ENCODE peak calls at places on chromosome 12, in four cellular contexts. N is HepG2, A is upper lobe of right lung, M is uterus. R is an unnamed sample. For H3K4me1, the result is how much of the 10 kb centered on the place peaks cover.

GRCh38 chr12:95265765-95266164 is 48.2 kb downstream of the VEZT start:
- DNase-seq in N (no peak), A (no peak), M (no peak), R (no peak)

GRCh38 chr12:43090981-43091380 is 461.0 kb downstream of the ADAMTS20 start:
- DNase-seq in N (no peak), A (no peak), M (no peak), R (no peak)

GRCh38 chr12:128861226-128862016 is 8.1 kb downstream of the GLT1D1 start:
- DNase-seq in N (peak), A (peak), M (no peak), R (no peak)

GRCh38 chr12:64720884-64721283 is 38.3 kb downstream of the GNS start:
- DNase-seq in N (no peak), A (no peak), M (no peak), R (no peak)

GRCh38 chr12:62346817-62347216 is 86.6 kb downstream of the USP15 start:
- DNase-seq in N (no peak), A (no peak), M (no peak), R (no peak)

GRCh38 chr12:97960741-97961608 is 498.4 kb downstream of the RMST start:
- DNase-seq in N (peak), A (no peak), M (no peak), R (no peak)

GRCh38 chr12:10212623-10213131 is at the start of gene GABARAPL1:
- DNase-seq in N (peak), A (peak), M (peak), R (peak)

GRCh38 chr12:20398720-20399119 is 30.4 kb downstream of the PDE3A start:
- DNase-seq in N (no peak), A (no peak), M (no peak), R (no peak)

GRCh38 chr12:8554451-8555195 is 13.9 kb upstream of the CLEC4E start:
- DNase-seq in N (no peak), A (no peak), M (no peak), R (no peak)

GRCh38 chr12:38386238-38386985 is 69.8 kb downstream of the ALG10B start:
- DNase-seq in N (no peak), A (no peak), M (no peak), R (no peak)

GRCh38 chr12:47408171-47408871 is 297.5 kb downstream of the RPAP3 start:
- DNase-seq in N (peak), A (no peak), M (no peak), R (no peak)

GRCh38 chr12:3186546-3187237 is 109.5 kb downstream of the TSPAN9 start:
- DNase-seq in N (no peak), A (no peak), M (no peak), R (no peak)

GRCh38 chr12:75838309-75838708 is 193.3 kb downstream of the PHLDA1 start:
- DNase-seq in N (no peak), A (no peak), M (no peak), R (no peak)

GRCh38 chr12:21613931-21614330 is 9.3 kb upstream of the GYS2 start:
- DNase-seq in N (no peak), A (no peak), M (no peak), R (no peak)

GRCh38 chr12:119988440-119988787 is 622 bp upstream of the BICDL1 start:
- DNase-seq in N (no peak), A (no peak), M (no peak), R (no peak)

GRCh38 chr12:88644946-88645702 is 64.9 kb upstream of the KITLG start:
- DNase-seq in N (no peak), A (no peak), M (no peak), R (no peak)

GRCh38 chr12:54420766-54421144 is 1.7 kb upstream of the ITGA5 start:
- DNase-seq in N (no peak), A (no peak), M (peak), R (peak)

GRCh38 chr12:111838353-111838752 is 3.7 kb upstream of the MAPKAPK5 start:
- DNase-seq in N (no peak), A (no peak), M (no peak), R (no peak)

GRCh38 chr12:16359512-16360491 is 12.4 kb downstream of the MGST1 start:
- DNase-seq in N (peak), A (peak), M (peak), R (peak)

GRCh38 chr12:31246470-31246850 is 79.5 kb downstream of the SINHCAF start:
- DNase-seq in N (no peak), A (no peak), M (no peak), R (no peak)

GRCh38 chr12:29241821-29242591 is 92.9 kb downstream of the FAR2 start:
- DNase-seq in N (peak), A (no peak), M (no peak), R (no peak)

GRCh38 chr12:112967306-112967705 is 11.0 kb upstream of the OAS2 start:
- DNase-seq in N (no peak), A (no peak), M (no peak), R (no peak)

GRCh38 chr12:10205251-10205807 is 7.3 kb upstream of the GABARAPL1 start:
- DNase-seq in N (no peak), A (no peak), M (no peak), R (no peak)

GRCh38 chr12:107200394-107200793 is 107.0 kb upstream of the CRY1 start:
- DNase-seq in N (peak), A (no peak), M (no peak), R (no peak)

GRCh38 chr12:4506870-4507269 is 31.8 kb upstream of the RAD51AP1 start:
- DNase-seq in N (no peak), A (no peak), M (no peak), R (no peak)

GRCh38 chr12:72028966-72029365 is 90.3 kb downstream of the TPH2 start:
- DNase-seq in N (no peak), A (no peak), M (no peak), R (no peak)

GRCh38 chr12:79549531-79550271 is 141.1 kb downstream of the PAWR start:
- DNase-seq in N (peak), A (no peak), M (no peak), R (no peak)

GRCh38 chr12:8658361-8658760 is 4.3 kb downstream of the MFAP5 start:
- DNase-seq in N (no peak), A (no peak), M (no peak), R (no peak)

GRCh38 chr12:587551-588322 is 75.5 kb downstream of the NINJ2 start:
- DNase-seq in N (no peak), A (no peak), M (no peak), R (no peak)

GRCh38 chr12:94079965-94080683 is 68.3 kb upstream of the PLXNC1 start:
- DNase-seq in N (no peak), A (no peak), M (no peak), R (no peak)

GRCh38 chr12:129994634-129995033 is 90.8 kb upstream of the TMEM132D start:
- DNase-seq in N (no peak), A (no peak), M (no peak), R (no peak)
- TF ChIP-seq CTCF in N (no peak), A (no peak), M (no peak), R (no peak)

GRCh38 chr12:26121841-26122680 is 2.8 kb downstream of the BHLHE41 start:
- DNase-seq in N (no peak), A (peak), M (no peak), R (peak)

GRCh38 chr12:26123482-26123980 is 1.3 kb downstream of the BHLHE41 start:
- DNase-seq in N (no peak), A (no peak), M (no peak), R (no peak)

GRCh38 chr12:26121323-26121740 is 3.5 kb downstream of the BHLHE41 start:
- DNase-seq in N (no peak), A (no peak), M (no peak), R (no peak)

GRCh38 chr12:26124491-26125450 is at the start of gene BHLHE41:
- DNase-seq in N (no peak), A (peak), M (peak), R (peak)

DNA sequence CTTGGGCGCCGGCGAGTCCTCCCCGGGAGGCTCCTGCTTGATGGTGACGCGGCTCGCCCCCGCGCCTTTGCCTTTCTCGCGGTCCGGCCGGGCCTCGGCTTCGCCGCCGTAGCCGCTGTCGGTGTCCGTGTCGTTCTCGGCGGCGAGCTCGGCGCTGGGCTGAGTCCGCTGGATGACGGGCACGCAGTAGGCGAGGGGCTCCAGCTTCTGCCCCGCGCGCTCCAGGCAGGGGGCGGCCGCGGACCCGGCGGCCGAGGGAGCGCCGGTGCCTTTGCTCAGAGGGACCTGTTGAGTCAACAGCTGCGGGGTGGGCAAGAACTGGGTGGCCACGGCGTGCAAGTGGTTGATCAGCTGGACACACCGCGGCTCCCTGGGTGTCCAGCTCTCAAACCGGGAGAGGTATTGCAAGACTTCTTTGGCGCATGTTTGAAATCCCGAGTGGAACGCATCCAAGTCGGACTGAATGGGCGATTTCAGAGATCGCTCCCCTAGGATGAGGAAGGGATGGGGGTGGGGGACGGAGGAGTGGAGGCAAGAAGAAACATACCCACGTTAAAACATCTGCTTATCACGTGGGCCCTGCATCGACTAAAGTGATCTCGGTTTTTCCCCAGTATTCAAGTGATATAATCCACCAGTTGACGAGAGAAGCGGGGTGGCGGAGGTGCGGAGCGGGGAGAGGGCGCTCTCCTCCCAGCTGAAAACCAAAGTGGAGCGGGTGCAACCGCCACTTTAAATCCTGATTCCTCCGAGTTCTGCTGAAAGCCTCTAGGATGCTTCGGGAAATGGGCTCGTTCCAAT is 2.0 kb downstream of the BHLHE41 start:
- DNase-seq in N (no peak), A (peak), M (peak), R (peak)
- H3K4me1 ChIP-seq in N (under half), A (under half), M (under half), R (under half)

GRCh38 chr12:56258068-56258819 is at the start of gene ANKRD52:
- DNase-seq in N (peak), A (peak), M (peak), R (peak)

GRCh38 chr12:56257491-56258067 is 605 bp downstream of the ANKRD52 start:
- DNase-seq in N (peak), A (no peak), M (no peak), R (no peak)

GRCh38 chr12:56257071-56257470 is 1.1 kb downstream of the ANKRD52 start:
- DNase-seq in N (no peak), A (no peak), M (no peak), R (no peak)

GRCh38 chr12:56255671-56256070 is 2.5 kb downstream of the ANKRD52 start:
- DNase-seq in N (no peak), A (no peak), M (no peak), R (no peak)

DNA sequence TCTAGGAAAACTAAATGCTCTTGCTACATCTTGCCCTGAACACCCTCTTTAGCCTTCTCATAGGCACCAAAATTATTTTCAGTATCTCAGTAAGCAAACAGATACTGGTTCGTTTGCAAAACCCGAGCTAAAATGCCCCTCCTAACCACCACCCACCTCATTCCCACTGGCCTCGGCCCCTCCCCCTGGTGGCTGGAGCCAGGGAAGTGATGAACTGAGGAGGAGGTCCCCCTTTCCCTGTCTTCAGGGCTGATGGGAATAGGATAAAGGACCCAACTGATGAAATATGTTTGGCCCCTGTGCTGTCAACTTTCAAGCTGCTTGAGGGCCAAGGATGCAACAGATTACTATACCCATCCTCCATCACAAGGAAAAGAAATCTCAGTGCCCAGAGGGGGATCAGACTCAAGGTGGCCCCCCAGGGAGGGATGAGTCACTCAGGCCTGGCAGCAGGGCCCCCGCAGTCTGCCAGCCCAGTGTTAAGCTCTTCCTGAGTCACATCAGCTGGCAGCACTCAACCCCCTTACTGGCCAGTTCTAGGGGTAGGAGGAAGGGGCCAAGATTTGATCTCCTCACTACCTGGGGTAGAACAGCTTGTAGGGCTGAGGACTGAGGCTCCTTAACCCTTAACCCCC is 1.7 kb downstream of the ANKRD52 start:
- DNase-seq in N (no peak), A (no peak), M (no peak), R (no peak)
- TF ChIP-seq CTCF in N (peak), A (no peak), M (no peak), R (no peak)

GRCh38 chr12:117049295-117049694 is 49.9 kb downstream of the TESC start:
- DNase-seq in N (no peak), A (no peak), M (no peak), R (peak)

GRCh38 chr12:117053050-117053400 is 46.2 kb downstream of the TESC start:
- DNase-seq in N (no peak), A (no peak), M (no peak), R (no peak)

GRCh38 chr12:117052386-117053049 is 46.7 kb downstream of the TESC start:
- DNase-seq in N (no peak), A (no peak), M (no peak), R (no peak)

GRCh38 chr12:117050060-117050459 is 49.2 kb downstream of the TESC start:
- DNase-seq in N (no peak), A (no peak), M (no peak), R (no peak)

GRCh38 chr12:117051380-117051779 is 47.8 kb downstream of the TESC start:
- DNase-seq in N (no peak), A (no peak), M (no peak), R (no peak)
- H3K4me1 ChIP-seq in N (under half), A (under half), M (under half), R (half or more)

GRCh38 chr12:90060031-90060430 is 351.4 kb upstream of the ATP2B1 start:
- DNase-seq in N (no peak), A (no peak), M (no peak), R (no peak)

GRCh38 chr12:90055071-90055470 is 346.4 kb upstream of the ATP2B1 start:
- DNase-seq in N (no peak), A (no peak), M (no peak), R (no peak)

GRCh38 chr12:90061834-90062233 is 353.2 kb upstream of the ATP2B1 start:
- DNase-seq in N (no peak), A (no peak), M (no peak), R (no peak)

GRCh38 chr12:90062799-90063198 is 354.2 kb upstream of the ATP2B1 start:
- DNase-seq in N (peak), A (no peak), M (no peak), R (no peak)

DNA sequence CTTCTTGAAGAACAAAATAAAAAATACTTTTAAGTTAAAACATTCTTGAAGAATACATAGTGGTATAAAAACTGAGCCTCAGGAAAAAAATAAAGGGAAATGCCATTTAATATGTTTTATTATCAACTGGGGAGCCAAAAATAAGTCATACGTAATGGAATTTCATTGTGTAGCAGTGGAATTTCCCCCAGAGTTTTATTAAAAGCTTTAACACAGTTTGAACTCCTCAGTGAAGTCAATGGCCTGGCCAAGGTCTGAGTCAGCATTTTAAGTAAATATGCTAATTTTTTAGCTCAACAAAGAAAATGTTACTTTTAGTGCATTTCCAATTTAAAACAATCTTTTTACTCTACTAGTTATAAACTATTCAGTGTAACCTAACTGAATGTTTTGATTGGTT is 350.1 kb upstream of the ATP2B1 start:
- DNase-seq in N (no peak), A (no peak), M (no peak), R (no peak)
- TF ChIP-seq CTCF in N (no peak), A (no peak), M (no peak), R (no peak)

DNA sequence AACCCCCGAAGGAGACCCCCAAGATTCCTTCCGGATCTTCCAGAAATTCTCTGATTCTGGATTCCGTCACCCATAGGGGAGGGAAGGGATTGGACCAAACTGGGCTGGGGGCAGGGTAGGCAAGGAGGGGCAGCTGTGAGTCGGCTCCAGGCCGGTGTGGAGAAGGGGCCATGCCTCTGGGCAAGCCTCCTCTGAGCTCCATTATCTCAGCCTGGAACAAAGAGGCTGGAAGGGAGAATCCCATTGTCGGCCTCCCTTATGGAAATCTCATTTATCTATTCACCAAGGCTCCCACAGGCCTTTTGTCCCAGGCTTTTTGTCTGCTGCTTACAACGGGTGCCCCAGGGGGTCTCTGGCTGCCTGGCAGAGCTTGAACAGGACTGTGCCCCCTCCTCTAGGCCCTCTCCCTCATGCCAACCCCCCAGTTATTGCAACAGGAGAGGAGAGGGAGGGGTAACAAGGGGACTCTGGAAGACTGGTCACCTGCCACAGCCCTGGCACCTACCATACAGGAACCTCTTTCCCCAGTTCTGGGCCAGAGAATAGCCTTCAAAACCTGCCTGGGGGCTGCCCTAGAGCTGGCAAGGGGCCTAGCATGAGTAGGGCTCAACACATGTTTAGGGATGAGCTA is 19.5 kb downstream of the FIGNL2 start:
- DNase-seq in N (no peak), A (no peak), M (no peak), R (no peak)
- H3K4me1 ChIP-seq in N (under half), A (under half), M (under half), R (under half)

GRCh38 chr12:100741084-100741711 is 53.4 kb upstream of the ANO4 start:
- DNase-seq in N (peak), A (no peak), M (no peak), R (no peak)
- TF ChIP-seq CTCF in N (peak), A (peak), M (no peak), R (peak)

DNA sequence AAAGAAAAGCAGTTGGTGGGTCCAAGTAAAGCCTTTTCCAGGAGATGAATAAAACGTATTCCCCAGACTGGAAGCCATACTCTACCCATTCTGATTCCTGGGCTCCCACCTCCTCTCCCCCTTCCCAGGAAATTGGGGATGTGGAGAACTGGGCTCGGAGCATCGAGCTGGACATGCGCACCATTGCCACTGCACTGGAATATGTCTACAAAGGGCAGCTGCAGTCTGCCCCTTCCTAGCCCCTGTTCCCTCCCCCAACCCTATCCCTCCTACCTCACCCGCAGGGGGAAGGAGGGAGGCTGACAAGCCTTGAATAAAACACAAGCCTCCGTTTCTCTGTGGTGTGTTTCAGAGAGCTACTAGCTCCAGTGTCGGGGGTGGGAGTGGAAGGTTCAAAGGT is 822 bp upstream of the RDH5 start:
- DNase-seq in N (no peak), A (no peak), M (no peak), R (no peak)
- H3K4me1 ChIP-seq in N (half or more), A (half or more), M (under half), R (half or more)

GRCh38 chr12:106149096-106149784 is 10.5 kb upstream of the NUAK1 start:
- DNase-seq in N (no peak), A (no peak), M (peak), R (no peak)
- TF ChIP-seq CTCF in N (peak), A (peak), M (peak), R (peak)

GRCh38 chr12:6550294-6551062 is 5.4 kb downstream of the IFFO1 start:
- DNase-seq in N (no peak), A (no peak), M (no peak), R (no peak)
- H3K4me1 ChIP-seq in N (under half), A (under half), M (under half), R (under half)